ENCODE peak calls at places on chromosomes 16 and 17, in ten cellular contexts. One of them, this sample, is unnamed.
A peak's percentile ranks its signal among the peaks of the same experiment; 100 is the strongest.

GRCh38 chr17:81550830-81551457 is 1.2 kb downstream of the FAAP100 start:
- DNase-seq in chondrocyte: no peak
- DNase-seq in activated T-cell treated with anti-CD3 and anti-CD28 coated beads for 1 hour: no peak
- DNase-seq in cardiac fibroblast: no peak
- DNase-seq in H54: no peak
- DNase-seq in body of pancreas: no peak
- DNase-seq in effector memory CD8-positive, alpha-beta T cell: no peak
- DNase-seq in progenitor cell of endocrine pancreas: no peak
- DNase-seq in GM19239: no peak
- DNase-seq in cardiac muscle cell: no peak
- DNase-seq in this sample: no peak

GRCh38 chr16:78684655-78685400 is 585.4 kb downstream of the WWOX start:
- DNase-seq in GM19239: no peak
- DNase-seq in chondrocyte: no peak
- DNase-seq in effector memory CD8-positive, alpha-beta T cell: no peak
- DNase-seq in activated T-cell treated with anti-CD3 and anti-CD28 coated beads for 1 hour: no peak
- DNase-seq in body of pancreas: no peak
- DNase-seq in H54: no peak
- DNase-seq in progenitor cell of endocrine pancreas: no peak
- DNase-seq in cardiac fibroblast: peak; percentile 75
- DNase-seq in cardiac muscle cell: no peak
- DNase-seq in this sample: no peak

GRCh38 chr17:9549215-9549614 is 26.4 kb downstream of the STX8 start:
- DNase-seq in chondrocyte: no peak
- DNase-seq in body of pancreas: no peak
- DNase-seq in effector memory CD8-positive, alpha-beta T cell: no peak
- DNase-seq in cardiac muscle cell: no peak
- DNase-seq in cardiac fibroblast: no peak
- DNase-seq in H54: no peak
- DNase-seq in GM19239: no peak
- DNase-seq in progenitor cell of endocrine pancreas: no peak
- DNase-seq in activated T-cell treated with anti-CD3 and anti-CD28 coated beads for 1 hour: no peak
- DNase-seq in this sample: no peak

GRCh38 chr16:88414521-88415380 is 32.0 kb downstream of the ZNF469 start:
- DNase-seq in H54: no peak
- DNase-seq in effector memory CD8-positive, alpha-beta T cell: no peak
- DNase-seq in cardiac muscle cell: no peak
- DNase-seq in cardiac fibroblast: no peak
- DNase-seq in progenitor cell of endocrine pancreas: no peak
- DNase-seq in activated T-cell treated with anti-CD3 and anti-CD28 coated beads for 1 hour: no peak
- DNase-seq in chondrocyte: no peak
- DNase-seq in GM19239: no peak
- DNase-seq in body of pancreas: no peak
- DNase-seq in this sample: no peak

GRCh38 chr16:79599256-79599836 is 1.2 kb downstream of the MAF start:
- DNase-seq in chondrocyte: no peak
- DNase-seq in cardiac fibroblast: peak; percentile 36
- DNase-seq in H54: no peak
- DNase-seq in cardiac muscle cell: peak; percentile 61
- DNase-seq in activated T-cell treated with anti-CD3 and anti-CD28 coated beads for 1 hour: no peak
- DNase-seq in effector memory CD8-positive, alpha-beta T cell: peak; percentile 8
- DNase-seq in progenitor cell of endocrine pancreas: peak; percentile 30
- DNase-seq in GM19239: no peak
- DNase-seq in body of pancreas: peak; percentile 17
- DNase-seq in this sample: peak; percentile 18

GRCh38 chr16:69406780-69407331 is 17.6 kb upstream of the CYB5B start:
- DNase-seq in chondrocyte: no peak
- DNase-seq in effector memory CD8-positive, alpha-beta T cell: no peak
- DNase-seq in body of pancreas: no peak
- DNase-seq in H54: peak; percentile 65
- DNase-seq in progenitor cell of endocrine pancreas: no peak
- DNase-seq in cardiac fibroblast: no peak
- DNase-seq in GM19239: no peak
- DNase-seq in activated T-cell treated with anti-CD3 and anti-CD28 coated beads for 1 hour: no peak
- DNase-seq in cardiac muscle cell: no peak
- DNase-seq in this sample: no peak

GRCh38 chr16:72989203-72989991 is 58.5 kb downstream of the ZFHX3 start:
- DNase-seq in chondrocyte: no peak
- DNase-seq in progenitor cell of endocrine pancreas: no peak
- DNase-seq in H54: peak; percentile 62
- DNase-seq in activated T-cell treated with anti-CD3 and anti-CD28 coated beads for 1 hour: no peak
- DNase-seq in effector memory CD8-positive, alpha-beta T cell: no peak
- DNase-seq in cardiac muscle cell: no peak
- DNase-seq in GM19239: no peak
- DNase-seq in body of pancreas: peak; percentile 47
- DNase-seq in cardiac fibroblast: peak; percentile 95
- DNase-seq in this sample: no peak

GRCh38 chr16:83992624-83993023 is 24.6 kb downstream of the NECAB2 start:
- DNase-seq in body of pancreas: peak; percentile 86
- DNase-seq in activated T-cell treated with anti-CD3 and anti-CD28 coated beads for 1 hour: no peak
- DNase-seq in GM19239: no peak
- DNase-seq in H54: no peak
- DNase-seq in effector memory CD8-positive, alpha-beta T cell: no peak
- DNase-seq in cardiac fibroblast: peak; percentile 84
- DNase-seq in cardiac muscle cell: no peak
- DNase-seq in progenitor cell of endocrine pancreas: no peak
- DNase-seq in chondrocyte: no peak
- DNase-seq in this sample: no peak

GRCh38 chr16:85833540-85833914 is 34.0 kb downstream of the COX4I1 start:
- DNase-seq in activated T-cell treated with anti-CD3 and anti-CD28 coated beads for 1 hour: no peak
- DNase-seq in cardiac fibroblast: no peak
- DNase-seq in body of pancreas: no peak
- DNase-seq in GM19239: no peak
- DNase-seq in H54: no peak
- DNase-seq in progenitor cell of endocrine pancreas: no peak
- DNase-seq in cardiac muscle cell: no peak
- DNase-seq in chondrocyte: peak; percentile 75
- DNase-seq in effector memory CD8-positive, alpha-beta T cell: no peak
- DNase-seq in this sample: no peak

GRCh38 chr16:89023621-89024511 is 46.9 kb upstream of the CBFA2T3 start:
- DNase-seq in cardiac fibroblast: no peak
- DNase-seq in cardiac muscle cell: no peak
- DNase-seq in progenitor cell of endocrine pancreas: no peak
- DNase-seq in GM19239: no peak
- DNase-seq in effector memory CD8-positive, alpha-beta T cell: no peak
- DNase-seq in H54: no peak
- DNase-seq in activated T-cell treated with anti-CD3 and anti-CD28 coated beads for 1 hour: no peak
- DNase-seq in body of pancreas: no peak
- DNase-seq in chondrocyte: peak; percentile 72
- DNase-seq in this sample: no peak

GRCh38 chr17:58541249-58541648 is 26.8 kb upstream of the MTMR4 start:
- DNase-seq in body of pancreas: no peak
- DNase-seq in effector memory CD8-positive, alpha-beta T cell: no peak
- DNase-seq in progenitor cell of endocrine pancreas: no peak
- DNase-seq in chondrocyte: no peak
- DNase-seq in H54: no peak
- DNase-seq in GM19239: no peak
- DNase-seq in cardiac fibroblast: no peak
- DNase-seq in activated T-cell treated with anti-CD3 and anti-CD28 coated beads for 1 hour: no peak
- DNase-seq in cardiac muscle cell: no peak
- DNase-seq in this sample: no peak

GRCh38 chr16:88468289-88469129 is 15.4 kb downstream of the ZFPM1 start:
- DNase-seq in effector memory CD8-positive, alpha-beta T cell: no peak
- DNase-seq in progenitor cell of endocrine pancreas: no peak
- DNase-seq in chondrocyte: no peak
- DNase-seq in H54: peak; percentile 92
- DNase-seq in body of pancreas: peak; percentile 54
- DNase-seq in GM19239: peak; percentile 68
- DNase-seq in cardiac fibroblast: no peak
- DNase-seq in cardiac muscle cell: peak; percentile 86
- DNase-seq in activated T-cell treated with anti-CD3 and anti-CD28 coated beads for 1 hour: no peak
- DNase-seq in this sample: no peak

GRCh38 chr17:55110521-55110920 is 142.0 kb downstream of the STXBP4 start:
- DNase-seq in GM19239: no peak
- DNase-seq in cardiac muscle cell: no peak
- DNase-seq in cardiac fibroblast: no peak
- DNase-seq in progenitor cell of endocrine pancreas: no peak
- DNase-seq in chondrocyte: no peak
- DNase-seq in H54: no peak
- DNase-seq in body of pancreas: no peak
- DNase-seq in activated T-cell treated with anti-CD3 and anti-CD28 coated beads for 1 hour: no peak
- DNase-seq in effector memory CD8-positive, alpha-beta T cell: no peak
- DNase-seq in this sample: no peak

GRCh38 chr17:33732116-33732515 is 439.0 kb upstream of the ASIC2 start:
- DNase-seq in cardiac fibroblast: peak; percentile 3
- DNase-seq in effector memory CD8-positive, alpha-beta T cell: no peak
- DNase-seq in cardiac muscle cell: peak; percentile 75
- DNase-seq in GM19239: no peak
- DNase-seq in progenitor cell of endocrine pancreas: no peak
- DNase-seq in body of pancreas: no peak
- DNase-seq in H54: no peak
- DNase-seq in chondrocyte: no peak
- DNase-seq in activated T-cell treated with anti-CD3 and anti-CD28 coated beads for 1 hour: no peak
- DNase-seq in this sample: no peak

GRCh38 chr16:52545544-52546262 is 1.2 kb downstream of the TOX3 start:
- DNase-seq in cardiac fibroblast: no peak
- DNase-seq in cardiac muscle cell: peak; percentile 21
- DNase-seq in body of pancreas: no peak
- DNase-seq in GM19239: no peak
- DNase-seq in H54: no peak
- DNase-seq in chondrocyte: no peak
- DNase-seq in progenitor cell of endocrine pancreas: no peak
- DNase-seq in effector memory CD8-positive, alpha-beta T cell: no peak
- DNase-seq in activated T-cell treated with anti-CD3 and anti-CD28 coated beads for 1 hour: no peak
- DNase-seq in this sample: no peak

GRCh38 chr17:5516060-5516792 is 29.9 kb downstream of the MIS12 start:
- DNase-seq in cardiac fibroblast: peak; percentile 98
- DNase-seq in GM19239: no peak
- DNase-seq in effector memory CD8-positive, alpha-beta T cell: no peak
- DNase-seq in body of pancreas: no peak
- DNase-seq in H54: peak; percentile 84
- DNase-seq in chondrocyte: no peak
- DNase-seq in cardiac muscle cell: no peak
- DNase-seq in progenitor cell of endocrine pancreas: no peak
- DNase-seq in activated T-cell treated with anti-CD3 and anti-CD28 coated beads for 1 hour: no peak
- DNase-seq in this sample: no peak

GRCh38 chr17:68511254-68511670 is 968 bp upstream of the PRKAR1A start:
- DNase-seq in cardiac muscle cell: no peak
- DNase-seq in body of pancreas: no peak
- DNase-seq in GM19239: no peak
- DNase-seq in H54: no peak
- DNase-seq in cardiac fibroblast: no peak
- DNase-seq in activated T-cell treated with anti-CD3 and anti-CD28 coated beads for 1 hour: no peak
- DNase-seq in chondrocyte: no peak
- DNase-seq in progenitor cell of endocrine pancreas: no peak
- DNase-seq in effector memory CD8-positive, alpha-beta T cell: peak; percentile 23
- DNase-seq in this sample: no peak

GRCh38 chr16:69511641-69512040 is 54.1 kb upstream of the NFAT5 start:
- DNase-seq in cardiac muscle cell: no peak
- DNase-seq in progenitor cell of endocrine pancreas: no peak
- DNase-seq in activated T-cell treated with anti-CD3 and anti-CD28 coated beads for 1 hour: no peak
- DNase-seq in cardiac fibroblast: no peak
- DNase-seq in effector memory CD8-positive, alpha-beta T cell: no peak
- DNase-seq in GM19239: no peak
- DNase-seq in H54: no peak
- DNase-seq in chondrocyte: no peak
- DNase-seq in body of pancreas: no peak
- DNase-seq in this sample: no peak

GRCh38 chr16:67509016-67509415 is 19.6 kb upstream of the RIPOR1 start:
- DNase-seq in H54: no peak
- DNase-seq in cardiac fibroblast: no peak
- DNase-seq in cardiac muscle cell: no peak
- DNase-seq in GM19239: no peak
- DNase-seq in progenitor cell of endocrine pancreas: no peak
- DNase-seq in effector memory CD8-positive, alpha-beta T cell: no peak
- DNase-seq in body of pancreas: no peak
- DNase-seq in chondrocyte: no peak
- DNase-seq in activated T-cell treated with anti-CD3 and anti-CD28 coated beads for 1 hour: no peak
- DNase-seq in this sample: no peak

GRCh38 chr17:6343736-6344135 is 91.2 kb downstream of the AIPL1 start:
- DNase-seq in effector memory CD8-positive, alpha-beta T cell: no peak
- DNase-seq in progenitor cell of endocrine pancreas: no peak
- DNase-seq in chondrocyte: no peak
- DNase-seq in activated T-cell treated with anti-CD3 and anti-CD28 coated beads for 1 hour: no peak
- DNase-seq in cardiac fibroblast: no peak
- DNase-seq in cardiac muscle cell: no peak
- DNase-seq in H54: no peak
- DNase-seq in body of pancreas: no peak
- DNase-seq in GM19239: no peak
- DNase-seq in this sample: no peak

GRCh38 chr17:2397247-2398171 is 3.4 kb downstream of the MNT start:
- DNase-seq in effector memory CD8-positive, alpha-beta T cell: no peak
- DNase-seq in H54: no peak
- DNase-seq in body of pancreas: peak; percentile 12
- DNase-seq in activated T-cell treated with anti-CD3 and anti-CD28 coated beads for 1 hour: no peak
- DNase-seq in chondrocyte: peak; percentile 83
- DNase-seq in cardiac muscle cell: no peak
- DNase-seq in progenitor cell of endocrine pancreas: no peak
- DNase-seq in cardiac fibroblast: no peak
- DNase-seq in GM19239: no peak
- DNase-seq in this sample: no peak

GRCh38 chr16:24071990-24072389 is 184.1 kb upstream of the CACNG3 start:
- DNase-seq in progenitor cell of endocrine pancreas: no peak
- DNase-seq in chondrocyte: no peak
- DNase-seq in activated T-cell treated with anti-CD3 and anti-CD28 coated beads for 1 hour: no peak
- DNase-seq in cardiac muscle cell: no peak
- DNase-seq in GM19239: no peak
- DNase-seq in body of pancreas: no peak
- DNase-seq in effector memory CD8-positive, alpha-beta T cell: no peak
- DNase-seq in H54: no peak
- DNase-seq in cardiac fibroblast: no peak
- DNase-seq in this sample: no peak

GRCh38 chr17:82647593-82648164 is 565 bp downstream of the WDR45B start:
- DNase-seq in cardiac fibroblast: no peak
- DNase-seq in effector memory CD8-positive, alpha-beta T cell: peak; percentile 40
- DNase-seq in chondrocyte: no peak
- DNase-seq in cardiac muscle cell: peak; percentile 35
- DNase-seq in progenitor cell of endocrine pancreas: peak; percentile 50
- DNase-seq in H54: peak; percentile 53
- DNase-seq in body of pancreas: peak; percentile 37
- DNase-seq in GM19239: peak; percentile 37
- DNase-seq in activated T-cell treated with anti-CD3 and anti-CD28 coated beads for 1 hour: peak; percentile 36
- DNase-seq in this sample: no peak

GRCh38 chr17:307741-308507 is 44.7 kb downstream of the RPH3AL start:
- DNase-seq in body of pancreas: peak; percentile 78
- DNase-seq in H54: no peak
- DNase-seq in chondrocyte: peak; percentile 49
- DNase-seq in activated T-cell treated with anti-CD3 and anti-CD28 coated beads for 1 hour: no peak
- DNase-seq in effector memory CD8-positive, alpha-beta T cell: no peak
- DNase-seq in cardiac fibroblast: no peak
- DNase-seq in GM19239: no peak
- DNase-seq in cardiac muscle cell: no peak
- DNase-seq in progenitor cell of endocrine pancreas: no peak
- DNase-seq in this sample: no peak

GRCh38 chr17:69757794-69758430 is 317.1 kb upstream of the KCNJ16 start:
- DNase-seq in progenitor cell of endocrine pancreas: no peak
- DNase-seq in cardiac muscle cell: no peak
- DNase-seq in chondrocyte: no peak
- DNase-seq in H54: no peak
- DNase-seq in activated T-cell treated with anti-CD3 and anti-CD28 coated beads for 1 hour: no peak
- DNase-seq in body of pancreas: no peak
- DNase-seq in cardiac fibroblast: peak; percentile 97
- DNase-seq in GM19239: no peak
- DNase-seq in effector memory CD8-positive, alpha-beta T cell: no peak
- DNase-seq in this sample: no peak

GRCh38 chr17:13353590-13353989 is 248.1 kb downstream of the HS3ST3A1 start:
- DNase-seq in activated T-cell treated with anti-CD3 and anti-CD28 coated beads for 1 hour: no peak
- DNase-seq in chondrocyte: no peak
- DNase-seq in H54: no peak
- DNase-seq in GM19239: no peak
- DNase-seq in cardiac muscle cell: peak; percentile 14
- DNase-seq in progenitor cell of endocrine pancreas: no peak
- DNase-seq in body of pancreas: no peak
- DNase-seq in cardiac fibroblast: peak; percentile 21
- DNase-seq in effector memory CD8-positive, alpha-beta T cell: no peak
- DNase-seq in this sample: no peak

GRCh38 chr16:21159281-21159951 is 942 bp downstream of the LDAF1 start:
- DNase-seq in GM19239: no peak
- DNase-seq in cardiac muscle cell: peak; percentile 54
- DNase-seq in activated T-cell treated with anti-CD3 and anti-CD28 coated beads for 1 hour: peak; percentile 6
- DNase-seq in H54: no peak
- DNase-seq in effector memory CD8-positive, alpha-beta T cell: no peak
- DNase-seq in chondrocyte: no peak
- DNase-seq in progenitor cell of endocrine pancreas: peak; percentile 21
- DNase-seq in cardiac fibroblast: no peak
- DNase-seq in body of pancreas: peak; percentile 73
- DNase-seq in this sample: no peak

GRCh38 chr17:20103454-20104448 is 94.6 kb downstream of the SPECC1 start:
- DNase-seq in activated T-cell treated with anti-CD3 and anti-CD28 coated beads for 1 hour: no peak
- DNase-seq in cardiac muscle cell: no peak
- DNase-seq in chondrocyte: no peak
- DNase-seq in effector memory CD8-positive, alpha-beta T cell: no peak
- DNase-seq in body of pancreas: no peak
- DNase-seq in GM19239: no peak
- DNase-seq in H54: no peak
- DNase-seq in cardiac fibroblast: no peak
- DNase-seq in progenitor cell of endocrine pancreas: no peak
- DNase-seq in this sample: no peak

This sample was measured in KG1.